ENCODE peak calls at places on chromosome 2, in six cellular contexts. O is transverse colon, S is lower lobe of right lung, E is endothelial cell of umbilical vein, F is lung, Q is adrenal gland. G is an unnamed sample. For H3K36me3, the result is how much of the 10 kb centered on the place peaks cover.

GRCh38 chr2:61993422-61994024 is 88.0 kb downstream of the COMMD1 start:
- DNase-seq in O (peak), S (no peak), E (peak), F (no peak), Q (peak), G (peak)

GRCh38 chr2:38653380-38653714 is 12.6 kb upstream of the GALM start:
- DNase-seq in O (no peak), S (no peak), E (no peak), F (no peak), Q (no peak), G (no peak)

GRCh38 chr2:19409001-19409400 is 50.6 kb upstream of the OSR1 start:
- DNase-seq in O (no peak), S (no peak), E (no peak), F (no peak), Q (no peak), G (no peak)

GRCh38 chr2:237704476-237705224 is 77.3 kb downstream of the LRRFIP1 start:
- DNase-seq in O (no peak), S (no peak), E (peak), F (no peak), Q (no peak), G (no peak)

GRCh38 chr2:8819948-8820347 is 17.5 kb downstream of the KIDINS220 start:
- DNase-seq in O (no peak), S (no peak), E (no peak), F (no peak), Q (no peak), G (no peak)

GRCh38 chr2:96153991-96154431 is 8.8 kb upstream of the DUSP2 start:
- DNase-seq in O (no peak), S (peak), E (no peak), F (no peak), Q (no peak), G (no peak)

GRCh38 chr2:171248205-171248662 is 87.5 kb upstream of the TLK1 start:
- DNase-seq in O (no peak), S (no peak), E (no peak), F (no peak), Q (no peak), G (no peak)

GRCh38 chr2:27916293-27917015 is 25.9 kb downstream of the BABAM2 start:
- DNase-seq in O (no peak), S (no peak), E (no peak), F (no peak), Q (no peak), G (no peak)

GRCh38 chr2:119996148-119996547 is 16.7 kb upstream of the EPB41L5 start:
- DNase-seq in O (no peak), S (no peak), E (peak), F (no peak), Q (no peak), G (no peak)

GRCh38 chr2:150647943-150648342 is 160.5 kb upstream of the RND3 start:
- DNase-seq in O (no peak), S (no peak), E (no peak), F (no peak), Q (no peak), G (no peak)

GRCh38 chr2:111702119-111702808 is 181.7 kb downstream of the ANAPC1 start:
- DNase-seq in O (peak), S (no peak), E (peak), F (peak), Q (peak), G (peak)

GRCh38 chr2:215379948-215380347 is 55.9 kb downstream of the FN1 start:
- DNase-seq in O (no peak), S (no peak), E (no peak), F (no peak), Q (no peak), G (no peak)

GRCh38 chr2:113679457-113679856 is 52.4 kb downstream of the RABL2A start:
- DNase-seq in O (no peak), S (no peak), E (no peak), F (no peak), Q (no peak), G (no peak)

GRCh38 chr2:23452853-23453420 is 68.0 kb downstream of the KLHL29 start:
- DNase-seq in O (no peak), S (no peak), E (no peak), F (no peak), Q (no peak), G (peak)
- H3K27ac ChIP-seq in O (peak), S (no peak), E (no peak), F (no peak), Q (peak), G (no peak)

DNA sequence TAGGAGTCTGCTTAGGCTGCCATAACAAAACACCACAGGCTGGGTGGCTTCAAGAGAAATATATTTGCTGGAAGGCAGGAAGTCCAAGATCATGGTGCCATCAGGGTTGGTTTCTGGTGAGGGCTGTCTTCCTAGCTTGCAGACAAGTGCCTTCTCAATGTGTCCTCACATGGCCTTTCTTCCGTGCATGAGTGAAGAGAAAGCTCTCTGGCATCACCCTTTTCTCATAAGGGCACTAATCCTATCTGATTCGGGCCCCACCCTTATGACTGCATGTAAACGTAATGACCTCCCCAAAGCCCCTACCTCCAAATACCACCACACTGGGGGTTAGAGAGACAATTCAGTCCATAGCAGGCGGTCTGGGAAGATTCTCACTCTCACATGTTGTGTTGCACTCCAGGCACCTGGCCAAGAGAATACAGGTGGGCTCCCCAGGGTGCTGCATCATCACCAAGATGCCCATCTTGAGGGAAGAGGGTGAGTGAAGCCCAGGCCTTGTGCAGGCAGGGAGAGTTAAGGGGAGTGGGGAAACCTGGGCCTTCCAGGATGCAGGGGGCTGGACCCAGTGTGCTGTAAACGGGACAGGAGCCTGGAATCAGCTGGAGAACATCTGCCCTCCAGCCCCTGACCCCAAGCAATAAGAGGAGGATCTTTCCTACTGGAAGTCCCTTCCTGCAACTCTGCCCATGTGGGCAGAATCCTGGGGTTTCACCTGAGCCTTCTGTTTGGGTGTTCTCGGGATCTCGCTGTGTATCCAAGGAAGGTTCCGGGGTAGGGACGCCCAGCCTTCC is 10.2 kb downstream of the CATIP start:
- DNase-seq in O (no peak), S (no peak), E (no peak), F (no peak), Q (peak), G (no peak)
- H3K4me3 ChIP-seq in O (peak), S (peak), E (no peak), F (no peak), Q (peak), G (peak)

GRCh38 chr2:134919360-134920210 is 963 bp downstream of the CCNT2 start:
- DNase-seq in O (peak), S (no peak), E (peak), F (peak), Q (no peak), G (peak)

GRCh38 chr2:134927195-134927594 is 8.6 kb downstream of the CCNT2 start:
- DNase-seq in O (no peak), S (no peak), E (no peak), F (no peak), Q (peak), G (peak)

GRCh38 chr2:134926231-134926931 is 7.8 kb downstream of the CCNT2 start:
- DNase-seq in O (no peak), S (no peak), E (peak), F (no peak), Q (no peak), G (peak)

GRCh38 chr2:134924912-134925311 is 6.3 kb downstream of the CCNT2 start:
- DNase-seq in O (no peak), S (no peak), E (no peak), F (no peak), Q (no peak), G (no peak)
- H3K36me3 ChIP-seq in O (under half), S (under half), E (under half), F (under half), Q (under half), G (under half)

GRCh38 chr2:174039551-174040416 is 74.6 kb upstream of the SP3 start:
- DNase-seq in O (peak), S (peak), E (peak), F (peak), Q (peak), G (peak)
- H3K27ac ChIP-seq in O (peak), S (peak), E (peak), F (peak), Q (peak), G (peak)

DNA sequence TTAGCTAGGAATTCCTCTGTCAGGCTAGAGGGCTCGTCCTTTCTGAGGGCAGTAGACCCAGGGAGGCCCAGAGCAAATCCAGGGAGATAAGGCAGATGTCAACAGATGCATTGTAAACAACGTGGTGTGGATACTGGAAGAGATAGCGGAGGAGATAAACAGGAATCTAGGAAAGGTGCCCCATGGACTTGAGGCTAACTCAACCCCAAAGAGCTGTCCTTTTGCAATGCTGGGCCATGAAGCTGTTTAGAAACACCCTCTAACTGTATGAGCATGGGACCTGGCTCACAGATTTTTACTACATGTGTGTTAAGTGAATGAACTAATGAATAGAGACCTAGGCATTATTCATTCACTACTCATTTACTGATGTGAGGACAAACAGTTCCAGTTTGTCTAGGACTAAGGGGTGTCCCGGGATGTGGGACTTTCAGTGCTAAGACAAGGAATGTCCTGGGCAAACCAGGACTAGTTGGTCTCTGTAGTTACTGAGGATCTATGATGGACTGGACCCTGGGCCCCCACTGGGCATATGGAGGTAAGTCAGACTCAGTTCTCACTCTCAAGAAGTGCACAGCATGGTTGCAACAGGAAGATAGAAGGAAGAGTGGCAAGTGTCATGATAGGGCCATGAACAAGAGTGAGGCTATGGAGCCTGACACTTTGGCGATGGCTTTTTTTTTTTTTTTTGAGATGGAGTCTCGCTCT is 128.0 kb downstream of the MYCN start:
- DNase-seq in O (no peak), S (no peak), E (no peak), F (no peak), Q (no peak), G (no peak)
- H3K4me3 ChIP-seq in O (no peak), S (no peak), E (no peak), F (no peak), Q (no peak), G (no peak)

DNA sequence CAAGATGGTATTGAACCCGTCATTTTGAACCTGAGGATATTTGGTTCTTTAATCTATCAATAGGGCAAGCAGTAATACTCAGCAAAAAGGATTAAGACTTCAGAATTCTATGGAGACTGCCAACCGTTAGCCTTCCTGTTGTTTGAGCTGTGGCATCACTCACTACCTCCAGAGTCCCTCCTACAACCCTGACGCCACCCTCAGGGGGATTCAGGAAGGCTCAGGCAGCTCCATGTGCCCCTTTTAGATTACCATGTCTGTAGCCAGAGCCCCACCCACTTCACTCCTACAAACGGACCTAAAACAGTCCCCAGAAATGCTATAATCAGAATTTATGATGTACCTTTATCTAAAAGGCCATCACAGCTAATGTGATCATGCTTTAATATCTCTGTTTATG is 172.9 kb downstream of the EPHA4 start:
- DNase-seq in O (no peak), S (no peak), E (no peak), F (no peak), Q (no peak), G (no peak)
- H3K36me3 ChIP-seq in O (under half), S (under half), E (under half), F (under half), Q (under half), G (under half)

GRCh38 chr2:23198316-23199114 is 186.5 kb upstream of the KLHL29 start:
- DNase-seq in O (no peak), S (no peak), E (no peak), F (peak), Q (no peak), G (no peak)
- H3K27ac ChIP-seq in O (no peak), S (no peak), E (no peak), F (no peak), Q (no peak), G (no peak)

GRCh38 chr2:200750323-200750910 is 61.3 kb upstream of the BZW1 start:
- DNase-seq in O (no peak), S (no peak), E (peak), F (no peak), Q (no peak), G (no peak)

GRCh38 chr2:200749631-200750322 is 61.9 kb upstream of the BZW1 start:
- DNase-seq in O (no peak), S (no peak), E (no peak), F (no peak), Q (no peak), G (no peak)

GRCh38 chr2:200746301-200746700 is 65.4 kb upstream of the BZW1 start:
- DNase-seq in O (no peak), S (no peak), E (no peak), F (no peak), Q (no peak), G (no peak)

GRCh38 chr2:200748779-200749178 is 62.9 kb upstream of the BZW1 start:
- DNase-seq in O (no peak), S (no peak), E (no peak), F (no peak), Q (no peak), G (no peak)

GRCh38 chr2:200747668-200748618 is 63.8 kb upstream of the BZW1 start:
- DNase-seq in O (no peak), S (no peak), E (no peak), F (no peak), Q (peak), G (peak)
- H3K4me3 ChIP-seq in O (no peak), S (no peak), E (no peak), F (no peak), Q (no peak), G (no peak)

DNA sequence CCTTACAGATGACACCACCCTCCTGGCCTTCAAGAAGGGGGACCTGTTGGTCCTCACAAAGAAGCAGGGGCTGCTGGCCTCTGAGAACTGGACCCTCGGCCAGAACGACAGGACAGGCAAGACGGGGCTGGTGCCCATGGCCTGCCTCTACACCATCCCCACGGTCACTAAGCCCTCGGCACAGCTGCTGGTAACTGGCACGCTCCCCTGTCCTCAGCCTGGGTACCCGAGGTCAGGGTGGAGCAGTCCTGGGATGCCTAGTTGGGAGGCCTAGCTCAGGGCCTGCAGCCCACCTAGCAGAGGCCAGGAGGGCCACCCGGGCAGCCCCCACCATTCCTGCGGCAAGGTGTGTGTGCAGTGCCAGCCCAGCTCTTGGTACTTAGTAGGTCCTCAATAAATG is 16.3 kb upstream of the GPR17 start:
- DNase-seq in O (no peak), S (no peak), E (no peak), F (no peak), Q (no peak), G (no peak)
- H3K36me3 ChIP-seq in O (under half), S (under half), E (under half), F (under half), Q (under half), G (under half)